ENCODE peak calls at places on chromosomes 6 and 20, in nine cellular contexts. Z, M, A, D, S, E, L, V and I are unnamed samples.

GRCh38 chr6:44004625-44005506 is 122.4 kb downstream of the MRPL14 start:
- DNase-seq in Z (no peak), M (no peak), A (no peak), D (peak; percentile 71), S (peak; percentile 39), E (no peak), L (no peak), V (no peak), I (no peak)

GRCh38 chr6:3282461-3283236 is 23.9 kb downstream of the PSMG4 start:
- DNase-seq in Z (no peak), M (no peak), A (peak; percentile 3), D (no peak), S (no peak), E (no peak), L (no peak), V (no peak), I (no peak)

GRCh38 chr6:40210628-40211056 is 276.4 kb upstream of the MOCS1 start:
- DNase-seq in Z (no peak), M (no peak), A (no peak), D (peak; percentile 54), S (no peak), E (no peak), L (no peak), V (peak; percentile 90), I (no peak)

GRCh38 chr6:9563996-9564395 is 850.9 kb downstream of the TFAP2A start:
- DNase-seq in Z (no peak), M (no peak), A (no peak), D (no peak), S (no peak), E (no peak), L (no peak), V (no peak), I (no peak)

GRCh38 chr20:50245561-50246366 is 55.1 kb downstream of the CEBPB start:
- DNase-seq in Z (no peak), M (no peak), A (no peak), D (no peak), S (no peak), E (peak; percentile 72), L (peak; percentile 23), V (no peak), I (no peak)

GRCh38 chr20:5149892-5150225 is 23.1 kb downstream of the CDS2 start:
- DNase-seq in Z (no peak), M (no peak), A (no peak), D (no peak), S (no peak), E (no peak), L (no peak), V (no peak), I (no peak)

GRCh38 chr20:5688431-5688972 is 61.7 kb upstream of the SHLD1 start:
- DNase-seq in Z (no peak), M (no peak), A (no peak), D (no peak), S (peak; percentile 61), E (peak; percentile 22), L (no peak), V (no peak), I (no peak)

GRCh38 chr20:49612127-49612738 is 44.3 kb upstream of the PTGIS start:
- DNase-seq in Z (no peak), M (no peak), A (peak; percentile 32), D (no peak), S (no peak), E (peak; percentile 53), L (no peak), V (no peak), I (peak; percentile 67)

GRCh38 chr6:46453221-46453620 is 38.0 kb downstream of the RCAN2 start:
- DNase-seq in Z (no peak), M (no peak), A (no peak), D (no peak), S (no peak), E (no peak), L (no peak), V (no peak), I (no peak)
- TF ChIP-seq POLR2AphosphoS5 in Z (no peak), M (no peak), A (no peak), D (no peak), S (no peak), E (no peak), L (no peak), V (no peak), I (no peak)

GRCh38 chr6:106869203-106869602 is 105.3 kb downstream of the CD24 start:
- DNase-seq in Z (no peak), M (no peak), A (no peak), D (no peak), S (no peak), E (no peak), L (no peak), V (no peak), I (no peak)

GRCh38 chr6:106872044-106872443 is 102.5 kb downstream of the CD24 start:
- DNase-seq in Z (no peak), M (no peak), A (no peak), D (peak; percentile 66), S (no peak), E (no peak), L (no peak), V (no peak), I (no peak)

GRCh38 chr6:106870069-106870468 is 104.5 kb downstream of the CD24 start:
- DNase-seq in Z (no peak), M (no peak), A (no peak), D (no peak), S (no peak), E (peak; percentile 40), L (no peak), V (no peak), I (no peak)

GRCh38 chr6:106874481-106874880 is 100.0 kb downstream of the CD24 start:
- DNase-seq in Z (no peak), M (no peak), A (no peak), D (no peak), S (no peak), E (no peak), L (no peak), V (no peak), I (no peak)

GRCh38 chr6:106870824-106871300 is 103.7 kb downstream of the CD24 start:
- DNase-seq in Z (no peak), M (no peak), A (no peak), D (no peak), S (no peak), E (no peak), L (no peak), V (no peak), I (peak; percentile 32)
- H3K4me1 ChIP-seq in Z (no peaks in the 10 kb centered on the region), M (no peaks in the 10 kb centered on the region), A (no peaks in the 10 kb centered on the region), D (no peaks in the 10 kb centered on the region), S (no peaks in the 10 kb centered on the region), E (no peaks in the 10 kb centered on the region), L (no peaks in the 10 kb centered on the region), V (no peaks in the 10 kb centered on the region), I (no peaks in the 10 kb centered on the region)

GRCh38 chr6:118648866-118649554 is 2.4 kb downstream of the CEP85L start:
- DNase-seq in Z (peak; percentile 9), M (no peak), A (no peak), D (no peak), S (no peak), E (no peak), L (no peak), V (no peak), I (no peak)

GRCh38 chr6:118649918-118650499 is 1.4 kb downstream of the CEP85L start:
- DNase-seq in Z (peak; percentile 67), M (no peak), A (no peak), D (no peak), S (no peak), E (no peak), L (no peak), V (no peak), I (no peak)

GRCh38 chr6:118652051-118652699 is 784 bp upstream of the CEP85L start:
- DNase-seq in Z (no peak), M (no peak), A (no peak), D (no peak), S (no peak), E (no peak), L (no peak), V (no peak), I (no peak)

GRCh38 chr6:118651282-118652050 is at the start of gene CEP85L:
- DNase-seq in Z (peak; percentile 90), M (no peak), A (peak; percentile 90), D (peak; percentile 97), S (peak; percentile 92), E (peak; percentile 77), L (peak; percentile 62), V (peak; percentile 95), I (peak; percentile 94)

DNA sequence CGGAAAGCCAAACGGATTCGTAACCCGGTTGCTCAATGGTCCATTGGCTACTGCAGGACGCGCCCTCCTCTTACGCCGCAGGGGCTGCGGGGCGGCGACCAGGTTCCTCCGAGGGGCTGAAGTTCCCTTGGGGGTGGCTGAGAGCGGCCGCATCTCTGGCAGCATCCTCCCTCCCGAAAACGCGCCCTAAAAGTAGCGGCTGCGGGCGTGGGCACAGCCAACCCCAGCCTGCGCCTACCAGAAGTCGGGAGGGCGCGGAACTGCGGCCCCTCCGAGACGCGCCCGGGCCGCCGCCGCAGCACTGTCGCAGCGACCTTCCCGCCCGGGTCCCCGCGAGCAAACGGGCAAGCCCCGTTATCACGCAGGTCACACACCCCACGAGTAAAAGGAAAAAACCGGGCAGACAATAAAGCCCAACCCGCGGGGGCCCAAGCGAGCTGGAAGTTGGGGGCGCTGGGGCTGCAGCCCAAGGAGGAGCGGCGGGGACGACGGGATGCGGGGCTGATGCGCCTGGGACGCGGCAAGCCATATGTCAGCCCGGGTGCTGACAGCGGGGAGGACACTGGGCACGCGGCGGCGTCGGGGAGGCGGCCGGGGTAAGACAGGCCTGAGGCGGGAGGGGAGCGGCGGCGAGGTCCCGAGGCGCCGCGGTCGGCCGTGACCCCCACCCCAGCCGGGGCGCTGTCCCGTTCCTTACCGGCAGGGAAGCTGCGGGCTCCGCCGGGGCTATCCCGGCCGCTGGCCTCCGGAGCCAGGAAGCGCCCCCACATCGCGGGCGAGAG is 700 bp downstream of the CEP85L start:
- DNase-seq in Z (no peak), M (no peak), A (peak; percentile 44), D (peak; percentile 77), S (peak; percentile 53), E (no peak), L (no peak), V (no peak), I (peak; percentile 44)
- TF ChIP-seq CTCF in Z (no peak), M (no peak), A (peak; percentile 11), D (no peak), S (peak; percentile 56), E (no peak), L (peak; percentile 4), V (peak; percentile 44), I (no peak)

GRCh38 chr6:35146453-35146852 is 5.3 kb upstream of the TCP11 start:
- DNase-seq in Z (peak; percentile 47), M (no peak), A (peak; percentile 61), D (peak; percentile 70), S (peak; percentile 50), E (peak; percentile 35), L (peak; percentile 23), V (no peak), I (peak; percentile 73)

GRCh38 chr6:35149891-35150566 is 8.9 kb upstream of the TCP11 start:
- DNase-seq in Z (no peak), M (no peak), A (no peak), D (no peak), S (no peak), E (no peak), L (no peak), V (peak; percentile 80), I (no peak)

GRCh38 chr6:35145757-35146156 is 4.6 kb upstream of the TCP11 start:
- DNase-seq in Z (no peak), M (no peak), A (no peak), D (no peak), S (no peak), E (no peak), L (no peak), V (no peak), I (no peak)

GRCh38 chr6:35147101-35147885 is 6.2 kb upstream of the TCP11 start:
- DNase-seq in Z (no peak), M (no peak), A (no peak), D (no peak), S (no peak), E (no peak), L (no peak), V (no peak), I (no peak)

DNA sequence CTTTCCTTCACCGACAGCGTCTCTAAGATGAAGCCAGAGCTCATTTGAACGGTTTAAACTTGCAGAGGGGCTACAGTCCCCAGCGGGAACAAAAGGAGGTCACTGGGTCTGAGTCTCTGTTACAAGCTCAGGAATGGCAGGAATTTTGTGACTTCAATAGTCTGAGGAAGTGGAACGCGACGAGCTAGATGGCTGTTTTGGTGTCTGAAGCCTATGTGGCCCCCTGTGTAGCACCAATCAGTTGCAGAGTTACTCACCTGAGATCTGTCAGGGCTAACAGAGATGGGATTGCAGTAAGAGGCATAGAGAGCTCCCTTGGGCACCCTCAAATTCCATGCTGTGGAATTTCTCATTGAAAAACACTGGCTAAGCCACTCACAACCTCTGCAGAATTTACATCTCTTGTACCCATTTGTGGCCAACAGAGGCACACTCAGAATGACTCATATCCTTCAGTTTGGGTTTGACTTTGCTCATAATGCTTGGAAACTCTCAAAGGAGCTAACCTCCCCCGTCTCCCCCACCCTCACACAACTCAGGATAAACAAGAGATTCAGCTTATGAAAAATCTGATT is 7.1 kb upstream of the TCP11 start:
- DNase-seq in Z (peak; percentile 31), M (no peak), A (no peak), D (no peak), S (no peak), E (no peak), L (no peak), V (no peak), I (no peak)
- TF ChIP-seq POLR2AphosphoS5 in Z (peak; percentile 43), M (no peak), A (no peak), D (no peak), S (no peak), E (no peak), L (no peak), V (no peak), I (no peak)